ENCODE peak calls at places on chromosomes 13 and 19, in ten cellular contexts. R is effector memory CD4-positive, alpha-beta T cell; L is RWPE1; J is Peyer's patch; D is A549; B is body of pancreas; Z is testis; M is fibroblast of lung; V is aorta; T is heart left ventricle. F is an unnamed sample.

GRCh38 chr19:19385900-19386339 is 19.6 kb upstream of the GATAD2A start:
- DNase-seq in L (no peak), B (no peak), D (no peak), M (no peak), V (peak; percentile 85), Z (no peak), T (no peak), R (peak; percentile 53), J (no peak), F (no peak)

GRCh38 chr19:9467161-9467560 is 31.3 kb downstream of the ZNF560 start:
- DNase-seq in R (no peak), D (no peak), V (no peak), M (no peak), B (no peak), L (no peak), T (no peak), J (no peak), Z (no peak), F (no peak)

GRCh38 chr13:110771194-110771593 is 57.7 kb downstream of the ING1 start:
- DNase-seq in L (no peak), J (no peak), R (no peak), V (no peak), B (no peak), M (no peak), D (peak; percentile 21), Z (no peak), T (peak; percentile 17), F (no peak)

GRCh38 chr13:49739498-49740187 is 48.4 kb upstream of the EBPL start:
- DNase-seq in D (no peak), T (no peak), M (no peak), V (no peak), Z (no peak), L (no peak), J (no peak), R (no peak), B (no peak), F (no peak)

GRCh38 chr19:16620018-16620417 is 8.0 kb downstream of the MED26 start:
- DNase-seq in L (no peak), M (no peak), J (no peak), V (no peak), D (no peak), B (no peak), T (no peak), Z (no peak), R (no peak), F (no peak)

GRCh38 chr19:40398417-40399056 is 8.6 kb upstream of the HIPK4 start:
- DNase-seq in V (no peak), B (peak; percentile 19), T (no peak), D (peak; percentile 57), M (no peak), Z (peak; percentile 69), R (peak; percentile 25), L (peak; percentile 84), J (peak; percentile 79), F (no peak)

GRCh38 chr19:54415208-54415900 is at the start of gene TTYH1:
- DNase-seq in J (no peak), V (no peak), D (no peak), B (peak; percentile 46), M (no peak), L (no peak), Z (peak; percentile 59), T (no peak), R (no peak), F (no peak)

GRCh38 chr13:51794959-51795358 is 9.0 kb downstream of the DHRS12 start:
- DNase-seq in V (no peak), Z (no peak), R (no peak), L (no peak), B (peak; percentile 59), J (no peak), M (no peak), T (no peak), D (no peak), F (no peak)

DNA sequence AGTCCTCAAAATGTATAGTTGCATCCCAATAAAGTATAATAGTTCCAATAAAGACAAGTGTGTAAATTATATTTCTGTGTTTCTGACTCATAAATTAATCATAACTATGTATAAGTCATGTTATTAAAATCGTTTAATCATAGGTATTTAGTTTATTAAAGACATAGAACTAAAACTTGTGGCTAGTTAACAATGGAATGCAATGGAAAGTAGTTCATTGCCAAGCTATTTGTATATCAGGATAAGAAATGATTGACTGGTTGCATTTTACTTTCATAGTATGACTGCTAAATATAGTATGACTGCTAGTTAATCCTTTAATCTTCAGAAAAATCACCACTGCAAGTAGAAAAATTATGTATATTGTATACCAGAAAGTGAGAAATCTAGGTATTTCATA is 16.9 kb downstream of the COG3 start:
- DNase-seq in V (no peak), R (no peak), B (no peak), T (no peak), M (no peak), J (no peak), Z (no peak), L (peak; percentile 20), D (no peak), F (no peak)
- H3K27ac ChIP-seq in V (no peak overlapping the region), R (no peak overlapping the region), B (no peak overlapping the region), T (peak overlapping the region; percentile 42), M (no peak overlapping the region), J (no peak overlapping the region), Z (no peak overlapping the region), L (no peak overlapping the region), D (no peak overlapping the region), F (no peak overlapping the region)

GRCh38 chr13:41296879-41297646 is 14.0 kb upstream of the NAA16 start:
- DNase-seq in R (no peak), T (no peak), L (no peak), J (no peak), Z (no peak), M (no peak), D (no peak), V (no peak), B (no peak), F (no peak)
- H3K27ac ChIP-seq in R (no peak overlapping the region), T (no peak overlapping the region), L (no peak overlapping the region), J (no peak overlapping the region), Z (no peak overlapping the region), M (no peak overlapping the region), D (no peak overlapping the region), V (no peak overlapping the region), B (no peak overlapping the region), F (no peak overlapping the region)

GRCh38 chr13:107231941-107232340 is 664.0 kb upstream of the ARGLU1 start:
- DNase-seq in L (no peak), B (no peak), J (no peak), M (no peak), V (no peak), Z (no peak), R (no peak), D (no peak), T (no peak), F (no peak)

GRCh38 chr13:107239213-107239612 is 671.3 kb upstream of the ARGLU1 start:
- DNase-seq in D (no peak), Z (no peak), R (no peak), M (no peak), T (no peak), L (no peak), J (no peak), V (no peak), B (no peak), F (no peak)

GRCh38 chr13:107233541-107233940 is 665.6 kb upstream of the ARGLU1 start:
- DNase-seq in V (no peak), D (no peak), L (no peak), B (no peak), J (no peak), M (no peak), T (no peak), R (no peak), Z (no peak), F (no peak)

GRCh38 chr13:107238262-107238661 is 670.3 kb upstream of the ARGLU1 start:
- DNase-seq in B (no peak), M (no peak), V (no peak), J (no peak), D (no peak), L (no peak), R (no peak), T (no peak), Z (no peak), F (no peak)

DNA sequence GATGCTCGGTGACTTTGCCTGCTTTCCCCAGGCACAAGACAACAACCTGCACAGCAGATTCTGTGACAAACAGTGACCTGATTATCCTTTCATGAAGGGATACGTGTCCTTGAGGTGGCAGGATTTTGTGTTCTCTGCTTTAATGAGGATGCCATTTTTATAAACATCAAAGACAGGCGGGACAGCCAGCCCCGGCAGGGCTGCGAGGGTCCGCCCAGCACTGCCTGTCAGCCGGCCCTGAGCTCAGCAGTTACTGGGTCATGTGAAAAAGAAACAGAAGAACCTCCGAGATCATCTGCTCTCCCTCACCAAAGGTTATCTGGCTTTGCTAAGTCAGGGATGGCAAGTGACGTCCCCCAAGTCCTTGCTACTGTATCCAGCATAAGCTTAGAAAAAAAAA is 666.4 kb upstream of the ARGLU1 start:
- DNase-seq in L (no peak), R (no peak), M (no peak), V (no peak), Z (no peak), B (no peak), J (no peak), D (no peak), T (no peak), F (no peak)
- H3K27ac ChIP-seq in L (no peak overlapping the region), R (no peak overlapping the region), M (no peak overlapping the region), V (no peak overlapping the region), Z (no peak overlapping the region), B (no peak overlapping the region), J (no peak overlapping the region), D (no peak overlapping the region), T (no peak overlapping the region), F (no peak overlapping the region)

GRCh38 chr19:1168562-1168873 is 5.5 kb downstream of the SBNO2 start:
- DNase-seq in M (no peak), Z (no peak), J (no peak), D (no peak), V (no peak), L (no peak), R (no peak), T (no peak), B (no peak), F (no peak)

GRCh38 chr19:1171755-1172352 is 2.2 kb downstream of the SBNO2 start:
- DNase-seq in T (peak; percentile 10), D (no peak), B (peak; percentile 32), L (no peak), R (no peak), J (no peak), Z (peak; percentile 68), V (no peak), M (no peak), F (no peak)

GRCh38 chr19:1170938-1171754 is 2.9 kb downstream of the SBNO2 start:
- DNase-seq in V (no peak), B (peak; percentile 39), L (no peak), Z (no peak), R (no peak), T (peak; percentile 15), J (peak; percentile 48), D (no peak), M (peak; percentile 42), F (no peak)

GRCh38 chr19:1168877-1169791 is 4.9 kb downstream of the SBNO2 start:
- DNase-seq in L (peak; percentile 86), Z (peak; percentile 84), J (peak; percentile 50), T (no peak), D (peak; percentile 73), M (peak; percentile 86), R (no peak), V (peak; percentile 79), B (peak; percentile 55), F (no peak)

DNA sequence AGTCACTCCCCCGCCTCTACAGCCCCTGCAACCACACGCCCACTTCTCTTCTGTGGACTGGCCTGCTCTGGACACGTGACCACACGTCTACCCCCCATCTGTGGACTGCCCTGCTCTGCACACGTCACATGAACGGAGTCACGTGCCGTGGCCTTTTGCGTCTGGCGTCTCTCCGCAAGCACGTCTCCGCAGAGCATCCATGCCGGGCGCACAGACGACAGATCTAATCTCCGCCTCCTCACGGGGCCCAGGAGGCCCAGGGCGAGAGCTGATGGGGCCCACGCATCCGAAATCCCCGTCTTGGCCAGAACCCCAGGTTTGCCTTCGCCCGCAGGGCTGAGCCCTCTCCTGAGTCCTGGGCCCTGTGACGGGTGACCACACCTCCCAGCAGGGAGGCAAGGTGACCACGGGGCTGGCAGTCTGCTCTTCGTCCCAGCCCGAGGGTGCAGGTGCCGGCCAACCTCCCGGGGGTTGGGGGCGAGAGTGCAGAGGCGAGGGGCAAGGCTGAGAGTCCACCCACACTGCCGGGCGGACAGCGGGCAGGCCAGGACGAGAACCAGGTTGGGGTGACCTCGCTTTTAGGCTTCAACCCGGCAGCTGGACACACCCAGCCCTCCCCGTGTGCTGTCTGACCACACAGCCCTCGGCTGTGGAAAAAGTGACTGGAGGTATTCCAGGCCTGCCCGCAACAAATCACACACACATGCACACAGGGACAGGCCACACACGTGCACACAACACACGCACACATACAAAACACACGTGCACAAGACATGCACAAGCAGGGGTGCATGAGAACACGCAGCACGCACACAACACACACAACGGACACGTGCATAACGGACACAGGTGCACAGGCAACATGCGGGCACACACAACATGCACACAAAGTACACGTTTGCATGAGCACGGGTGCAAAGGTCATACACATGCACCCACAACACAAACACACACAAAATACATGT is 3.9 kb downstream of the SBNO2 start:
- DNase-seq in R (no peak), D (no peak), B (peak; percentile 42), V (peak; percentile 77), J (peak; percentile 48), M (peak; percentile 88), L (peak; percentile 76), T (peak; percentile 16), Z (peak; percentile 92), F (no peak)
- H3K27ac ChIP-seq in R (no peak overlapping the region), D (peak overlapping the region; percentile 97), B (no peak overlapping the region), V (no peak overlapping the region), J (peak overlapping the region; percentile 87), M (peak overlapping the region; percentile 97), L (peak overlapping the region; percentile 100), T (no peak overlapping the region), Z (peak overlapping the region; percentile 92), F (peak overlapping the region; percentile 70)